ENCODE peak calls at places on chromosome 16, in four cellular contexts. P is K562, L is HepG2, E is GM12878. J is an unnamed sample.

GRCh38 chr16:14007460-14007859 is 63.7 kb upstream of the MRTFB start:
- DNase-seq in P (no peak), L (no peak), E (peak; percentile 62), J (no peak)

GRCh38 chr16:30948087-30948955 is 547 bp upstream of the ORAI3 start:
- DNase-seq in P (peak; percentile 65), L (peak; percentile 82), E (no peak), J (peak; percentile 87)

GRCh38 chr16:23711785-23712184 is 1.2 kb downstream of the ERN2 start:
- DNase-seq in P (no peak), L (no peak), E (no peak), J (no peak)

GRCh38 chr16:30063278-30063892 is 2.2 kb upstream of the ALDOA start:
- DNase-seq in P (no peak), L (no peak), E (no peak), J (no peak)

GRCh38 chr16:2963611-2964415 is at the start of gene KREMEN2:
- DNase-seq in P (peak; percentile 91), L (peak; percentile 56), E (no peak), J (peak; percentile 82)

GRCh38 chr16:57307365-57307764 is 22.9 kb upstream of the PLLP start:
- DNase-seq in P (no peak), L (no peak), E (no peak), J (no peak)

GRCh38 chr16:9091867-9092281 is 430 bp downstream of the HAPSTR1 start:
- DNase-seq in P (no peak), L (no peak), E (no peak), J (peak; percentile 37)

GRCh38 chr16:16172991-16173390 is 50.3 kb downstream of the ABCC6 start:
- DNase-seq in P (no peak), L (no peak), E (no peak), J (no peak)

GRCh38 chr16:72561-73537 is at the start of gene RHBDF1:
- DNase-seq in P (peak; percentile 85), L (no peak), E (no peak), J (peak; percentile 53)

GRCh38 chr16:1981398-1981836 is at the start of gene NOXO1:
- DNase-seq in P (no peak), L (no peak), E (no peak), J (no peak)

GRCh38 chr16:17488506-17488905 is 17.7 kb upstream of the XYLT1 start:
- DNase-seq in P (no peak), L (no peak), E (no peak), J (no peak)

GRCh38 chr16:17238285-17239028 is 232.3 kb downstream of the XYLT1 start:
- DNase-seq in P (no peak), L (no peak), E (no peak), J (no peak)

GRCh38 chr16:84266451-84266850 is 26.6 kb upstream of the KCNG4 start:
- DNase-seq in P (peak; percentile 88), L (peak; percentile 90), E (peak; percentile 21), J (peak; percentile 74)

GRCh38 chr16:20901441-20902112 is 1.0 kb downstream of the LYRM1 start:
- DNase-seq in P (peak; percentile 25), L (peak; percentile 55), E (no peak), J (peak; percentile 57)

GRCh38 chr16:62700456-62701280 is 664.4 kb upstream of the CDH8 start:
- DNase-seq in P (no peak), L (no peak), E (no peak), J (no peak)

GRCh38 chr16:69894675-69895074 is 56.5 kb upstream of the CLEC18A start:
- DNase-seq in P (no peak), L (no peak), E (no peak), J (no peak)

GRCh38 chr16:73019456-73020362 is 28.2 kb downstream of the ZFHX3 start:
- DNase-seq in P (no peak), L (no peak), E (no peak), J (peak; percentile 87)

GRCh38 chr16:78437352-78437968 is 338.0 kb downstream of the WWOX start:
- DNase-seq in P (peak; percentile 61), L (peak; percentile 38), E (no peak), J (peak; percentile 27)

GRCh38 chr16:3173892-3174617 is 13.9 kb upstream of the OR1F1 start:
- DNase-seq in P (peak; percentile 76), L (peak; percentile 65), E (no peak), J (peak; percentile 76)

GRCh38 chr16:87697256-87697655 is 68.5 kb downstream of the KLHDC4 start:
- DNase-seq in P (no peak), L (no peak), E (no peak), J (no peak)

GRCh38 chr16:84308120-84308519 is 13.4 kb downstream of the WFDC1 start:
- DNase-seq in P (peak; percentile 52), L (peak; percentile 40), E (no peak), J (peak; percentile 64)

GRCh38 chr16:7408700-7409340 is 76.2 kb downstream of the RBFOX1 start:
- DNase-seq in P (no peak), L (no peak), E (no peak), J (no peak)

GRCh38 chr16:48895142-48895541 is 285.2 kb upstream of the N4BP1 start:
- DNase-seq in P (no peak), L (no peak), E (no peak), J (no peak)
- TF ChIP-seq REST in P (no peak), L (peak; percentile 73), E (peak; percentile 70), J (peak; percentile 32)

GRCh38 chr16:49700222-49700927 is 155.5 kb downstream of the ZNF423 start:
- DNase-seq in P (no peak), L (no peak), E (no peak), J (no peak)
- TF ChIP-seq ESRRA in P (no peak), L (no peak), E (no peak), J (no peak)

DNA sequence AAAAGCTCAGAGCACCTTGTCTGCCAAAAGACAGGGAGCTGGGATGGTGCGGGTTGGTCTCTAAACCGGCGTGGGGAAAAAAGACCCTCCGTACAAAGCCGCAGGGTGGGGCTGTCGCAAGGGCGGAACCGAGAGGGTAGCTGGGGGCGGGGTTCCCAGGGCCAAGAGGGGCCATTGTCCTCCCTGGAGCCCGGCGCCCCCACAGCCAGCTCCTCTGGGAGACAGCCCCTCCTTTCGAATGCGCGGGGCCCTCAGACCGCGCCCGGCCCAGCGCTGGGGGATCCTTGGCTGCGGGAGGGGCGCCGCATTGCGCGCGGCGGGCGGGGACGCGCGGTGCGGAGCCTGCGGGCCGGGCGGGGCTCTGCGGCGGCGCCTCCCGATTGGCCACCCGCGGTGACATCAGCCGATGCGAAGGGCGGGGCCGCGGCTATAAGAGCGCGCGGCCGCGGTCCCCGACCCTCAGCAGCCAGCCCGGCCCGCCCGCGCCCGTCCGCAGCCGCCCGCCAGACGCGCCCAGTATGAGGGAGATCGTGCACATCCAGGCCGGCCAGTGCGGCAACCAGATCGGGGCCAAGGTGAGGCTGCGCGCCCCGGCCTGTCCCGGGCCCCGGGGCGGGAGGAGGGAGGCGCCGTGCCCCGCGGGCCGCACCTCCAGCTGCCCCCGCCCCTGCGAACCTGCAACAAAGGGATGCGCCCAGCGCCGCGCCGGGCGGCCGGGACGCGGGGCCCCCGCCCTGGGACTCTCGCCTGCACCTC is at the start of gene TUBB3:
- DNase-seq in P (peak; percentile 98), L (peak; percentile 73), E (no peak), J (peak; percentile 80)
- TF ChIP-seq SMC3 in P (no peak), L (no peak), E (no peak), J (no peak)

DNA sequence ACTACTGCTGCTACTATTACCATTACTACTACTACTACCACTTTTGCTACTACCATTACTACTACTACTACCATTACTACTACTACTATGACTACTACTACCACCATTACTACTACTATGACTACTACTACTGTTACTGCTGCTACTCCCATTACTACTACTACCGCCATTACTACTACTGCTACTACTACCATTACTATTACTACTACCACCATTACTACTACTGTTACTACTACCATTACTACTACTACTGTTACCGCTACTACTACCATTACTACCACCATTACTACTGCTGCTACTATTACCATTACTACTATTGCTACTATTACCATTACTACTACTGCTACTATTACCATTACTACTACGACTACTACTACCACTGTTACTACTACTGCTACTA is 209.1 kb downstream of the IRF8 start:
- DNase-seq in P (no peak), L (no peak), E (no peak), J (no peak)
- TF ChIP-seq REST in P (no peak), L (no peak), E (no peak), J (no peak)

GRCh38 chr16:67571464-67571863 is 9.1 kb downstream of the CTCF start:
- DNase-seq in P (no peak), L (no peak), E (no peak), J (no peak)

GRCh38 chr16:67571981-67572431 is 9.7 kb downstream of the CTCF start:
- DNase-seq in P (no peak), L (no peak), E (no peak), J (no peak)
- TF ChIP-seq ESRRA in P (no peak), L (no peak), E (no peak), J (no peak)

DNA sequence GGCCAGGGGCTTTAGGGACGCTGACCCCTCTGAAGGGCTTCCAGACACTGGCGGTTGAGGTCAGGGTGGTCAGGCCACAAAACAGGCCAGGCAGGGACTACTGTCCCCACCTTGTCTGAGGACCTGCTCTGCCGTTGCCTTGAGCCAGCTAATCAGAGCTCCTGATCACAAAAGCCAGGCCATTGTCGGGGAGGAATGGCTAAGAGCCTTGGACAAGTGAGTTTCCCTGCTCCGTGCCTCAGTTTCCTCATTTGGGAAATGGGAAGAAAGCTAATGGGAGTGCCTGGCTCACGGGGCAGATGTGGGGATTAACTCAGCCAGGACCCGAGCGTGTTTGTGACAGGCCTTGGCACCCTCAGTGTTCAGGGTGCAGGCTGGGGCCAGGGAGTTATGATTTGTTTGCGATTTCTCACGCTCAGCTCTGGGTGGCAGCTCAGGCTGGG is 246.5 kb upstream of the CIBAR2 start:
- DNase-seq in P (no peak), L (no peak), E (no peak), J (no peak)
- TF ChIP-seq SMC3 in P (no peak), L (no peak), E (no peak), J (no peak)

GRCh38 chr16:75570351-75571104 is 4.3 kb downstream of the GABARAPL2 start:
- DNase-seq in P (no peak), L (no peak), E (no peak), J (no peak)

GRCh38 chr16:75567911-75568310 is 1.7 kb downstream of the GABARAPL2 start:
- DNase-seq in P (no peak), L (no peak), E (no peak), J (no peak)

GRCh38 chr16:75566040-75566888 is at the start of gene GABARAPL2:
- DNase-seq in P (peak; percentile 89), L (peak; percentile 70), E (no peak), J (peak; percentile 76)

GRCh38 chr16:75565640-75566039 is 539 bp upstream of the GABARAPL2 start:
- DNase-seq in P (no peak), L (no peak), E (no peak), J (no peak)

GRCh38 chr16:75566889-75567255 is 693 bp downstream of the GABARAPL2 start:
- DNase-seq in P (peak; percentile 54), L (no peak), E (no peak), J (no peak)
- TF ChIP-seq REST in P (peak; percentile 90), L (peak; percentile 90), E (peak; percentile 84), J (peak; percentile 76)

GRCh38 chr16:80105160-80105559 is 435.6 kb upstream of the DYNLRB2 start:
- DNase-seq in P (no peak), L (no peak), E (no peak), J (no peak)
- TF ChIP-seq ESRRA in P (no peak), L (no peak), E (no peak), J (no peak)

J was measured in A549.